ENCODE peak calls at places on chromosomes 3 and 15, in four cellular contexts. A is HFF-Myc, K is bronchial epithelial cell, T is AG04450. R is an unnamed sample.

GRCh38 chr3:134370611-134371451 is 3.4 kb downstream of the AMOTL2 start:
- DNase-seq in A (no peak), K (no peak), T (no peak), R (no peak)

GRCh38 chr3:176275538-176275937 is 921.7 kb downstream of the TBL1XR1 start:
- DNase-seq in A (no peak), K (no peak), T (no peak), R (no peak)

GRCh38 chr15:37967788-37968187 is 33.3 kb downstream of the TMCO5A start:
- DNase-seq in A (no peak), K (no peak), T (no peak), R (no peak)

GRCh38 chr3:177312491-177312890 is 115.2 kb upstream of the TBL1XR1 start:
- DNase-seq in A (no peak), K (no peak), T (no peak), R (no peak)

GRCh38 chr15:85879334-85880163 is 84.8 kb upstream of the KLHL25 start:
- DNase-seq in A (no peak), K (no peak), T (no peak), R (no peak)

GRCh38 chr3:184737063-184737462 is 25.2 kb upstream of the MAGEF1 start:
- DNase-seq in A (no peak), K (no peak), T (no peak), R (no peak)

GRCh38 chr3:46860381-46861292 is 2.6 kb downstream of the MYL3 start:
- DNase-seq in A (no peak), K (no peak), T (no peak), R (no peak)

GRCh38 chr3:155049959-155050358 is 30.2 kb upstream of the MME start:
- DNase-seq in A (no peak), K (no peak), T (no peak), R (no peak)

GRCh38 chr3:107999215-107999775 is 91.5 kb downstream of the CD47 start:
- DNase-seq in A (no peak), K (peak), T (no peak), R (no peak)

GRCh38 chr15:94131875-94132274 is 99.5 kb upstream of the MCTP2 start:
- DNase-seq in A (no peak), K (peak), T (no peak), R (no peak)

GRCh38 chr3:119176778-119177177 is 3.4 kb downstream of the UPK1B start:
- DNase-seq in A (no peak), K (no peak), T (no peak), R (no peak)

GRCh38 chr15:55915876-55916567 is 77.4 kb downstream of the NEDD4 start:
- DNase-seq in A (no peak), K (peak), T (no peak), R (no peak)

DNA sequence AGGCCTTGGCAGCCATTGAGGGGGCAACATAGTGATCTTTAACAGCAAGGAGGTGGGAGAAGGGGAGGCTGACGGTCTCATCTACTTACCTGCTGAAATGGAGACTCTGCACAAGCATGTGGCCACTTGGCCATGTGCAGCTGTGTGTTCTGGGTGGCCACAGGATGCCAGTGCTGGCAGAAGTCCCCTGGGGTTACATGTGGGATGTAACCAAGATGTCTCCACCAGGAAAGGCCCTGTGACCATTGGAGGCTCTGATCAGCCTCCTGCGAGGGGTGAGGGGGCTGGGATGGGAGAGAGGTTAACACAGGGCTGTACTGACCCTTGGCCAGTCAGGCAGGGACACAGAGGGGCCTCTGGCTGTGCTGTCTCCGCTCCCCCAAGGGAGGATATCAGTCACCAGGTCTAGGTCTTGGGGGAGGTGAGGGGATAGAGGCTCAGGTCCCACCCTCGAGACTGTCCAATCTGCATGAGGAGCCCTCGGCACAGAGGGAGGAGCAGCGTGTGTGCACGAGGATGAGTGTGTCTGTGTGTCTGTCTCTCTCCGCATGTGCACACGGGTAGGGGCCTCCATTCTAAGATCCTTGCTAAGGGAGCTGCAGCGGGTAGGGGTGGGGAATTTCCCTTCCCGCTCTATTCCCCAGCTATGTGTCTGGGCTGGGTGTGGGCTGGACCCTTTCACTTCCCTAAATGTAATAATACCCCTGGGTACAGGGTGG is 19.5 kb downstream of the PRKCD start:
- DNase-seq in A (no peak), K (no peak), T (no peak), R (no peak)
- H3K4me3 ChIP-seq in A (no peak), K (no peak), T (no peak), R (no peak)

GRCh38 chr15:66944121-66944520 is 121.3 kb upstream of the SMAD3 start:
- DNase-seq in A (no peak), K (no peak), T (no peak), R (no peak)

GRCh38 chr15:66941791-66942190 is 123.6 kb upstream of the SMAD3 start:
- DNase-seq in A (no peak), K (no peak), T (no peak), R (no peak)

GRCh38 chr15:66942649-66943390 is 122.6 kb upstream of the SMAD3 start:
- DNase-seq in A (no peak), K (no peak), T (no peak), R (no peak)

GRCh38 chr15:66945286-66945685 is 120.1 kb upstream of the SMAD3 start:
- DNase-seq in A (no peak), K (no peak), T (no peak), R (no peak)

DNA sequence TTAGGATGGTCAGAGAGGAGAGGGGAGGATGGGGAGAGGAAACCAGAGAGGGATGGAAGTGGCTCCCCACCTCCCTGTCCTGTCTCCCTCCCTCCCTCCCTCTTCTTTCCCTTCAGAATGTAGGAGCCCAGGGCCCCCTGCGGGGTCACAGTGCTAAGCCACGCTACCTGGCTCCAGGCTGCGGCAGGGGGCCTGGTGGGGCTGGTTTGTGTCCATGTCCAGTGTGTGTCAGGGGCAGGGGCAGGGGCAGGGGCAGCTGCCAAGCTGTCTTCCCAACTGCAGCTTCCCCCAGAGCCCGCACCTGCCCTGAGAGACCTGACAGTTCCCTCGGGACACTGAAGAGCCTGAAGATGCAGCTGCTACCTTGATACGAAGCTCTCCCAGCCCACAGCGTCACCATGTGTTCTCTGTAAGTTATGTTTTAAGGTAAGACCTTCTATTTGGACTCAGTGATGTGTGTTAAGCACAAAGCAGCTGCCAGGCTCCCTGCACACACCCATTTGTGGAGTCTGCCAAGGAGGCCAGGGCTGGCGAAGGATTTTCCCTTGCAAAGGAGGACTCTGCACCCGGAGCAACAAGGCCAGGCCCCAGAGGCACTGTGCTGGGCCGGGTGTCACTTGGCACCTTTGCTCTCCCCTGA is 121.8 kb upstream of the SMAD3 start:
- DNase-seq in A (no peak), K (no peak), T (no peak), R (no peak)
- TF ChIP-seq CTCF in A (no peak), K (peak), T (no peak), R (no peak)

GRCh38 chr3:81485444-81485865 is 276.0 kb downstream of the GBE1 start:
- DNase-seq in A (no peak), K (peak), T (peak), R (peak)
- H3K4me3 ChIP-seq in A (no peak), K (no peak), T (no peak), R (peak)

GRCh38 chr3:36813320-36813719 is 49.0 kb upstream of the DCLK3 start:
- DNase-seq in A (no peak), K (peak), T (no peak), R (no peak)

GRCh38 chr3:36815375-36815774 is 51.0 kb upstream of the DCLK3 start:
- DNase-seq in A (no peak), K (no peak), T (no peak), R (no peak)

GRCh38 chr3:36812240-36812639 is 47.9 kb upstream of the DCLK3 start:
- DNase-seq in A (no peak), K (no peak), T (no peak), R (no peak)

GRCh38 chr3:36814071-36814717 is 49.8 kb upstream of the DCLK3 start:
- DNase-seq in A (no peak), K (no peak), T (no peak), R (no peak)

GRCh38 chr3:36814776-36815175 is 50.4 kb upstream of the DCLK3 start:
- DNase-seq in A (no peak), K (no peak), T (no peak), R (no peak)
- TF ChIP-seq CTCF in A (peak), K (no peak), T (peak), R (peak)